ENCODE peak calls at places on chromosomes 13 and 19, in six cellular contexts. Q is heart right ventricle, V is small intestine, Z is brain microvascular endothelial cell, U is mesendoderm, J is adrenal gland. Y is an unnamed sample. For H3K36me3, the result is how much of the 10 kb centered on the place peaks cover.

GRCh38 chr19:29366757-29367156 is 153.8 kb upstream of the UQCRFS1 start:
- DNase-seq in U (no peak), Z (no peak), Q (no peak), V (no peak), J (no peak), Y (no peak)

GRCh38 chr13:109331898-109332297 is 454.5 kb downstream of the IRS2 start:
- DNase-seq in V (peak), U (peak), Z (peak), Q (no peak), J (no peak), Y (peak)

GRCh38 chr19:35977446-35978222 is 17.4 kb upstream of the SDHAF1 start:
- DNase-seq in V (no peak), Z (no peak), J (no peak), U (peak), Q (no peak), Y (no peak)

GRCh38 chr13:46577656-46578589 is 25.0 kb downstream of the LRCH1 start:
- DNase-seq in V (no peak), J (no peak), Z (no peak), Q (no peak), U (no peak), Y (no peak)

GRCh38 chr13:24033527-24034302 is 126.8 kb upstream of the SPATA13 start:
- DNase-seq in Z (peak), J (no peak), V (no peak), U (no peak), Q (no peak), Y (no peak)

GRCh38 chr19:5645409-5645808 is 22.5 kb downstream of the SAFB start:
- DNase-seq in U (no peak), Z (no peak), J (no peak), Q (no peak), V (no peak), Y (no peak)

GRCh38 chr19:42032428-42032827 is 37.6 kb downstream of the GRIK5 start:
- DNase-seq in Q (no peak), J (no peak), V (peak), Z (no peak), U (peak), Y (no peak)

GRCh38 chr19:28881616-28882015 is 331.3 kb downstream of the UQCRFS1 start:
- DNase-seq in J (no peak), Z (no peak), U (no peak), Q (no peak), V (no peak), Y (no peak)

GRCh38 chr13:47175172-47175806 is 278.4 kb upstream of the HTR2A start:
- DNase-seq in Z (peak), J (no peak), Q (no peak), V (no peak), U (no peak), Y (no peak)

GRCh38 chr13:22076658-22077057 is 405.8 kb downstream of the FGF9 start:
- DNase-seq in V (peak), J (no peak), Q (no peak), Z (no peak), U (no peak), Y (no peak)

GRCh38 chr19:5534787-5535586 is 32.8 kb downstream of the TINCR start:
- DNase-seq in V (no peak), U (peak), J (no peak), Z (no peak), Q (no peak), Y (no peak)

GRCh38 chr13:59880468-59880867 is 283.3 kb downstream of the DIAPH3 start:
- DNase-seq in J (no peak), Z (no peak), V (no peak), U (no peak), Q (no peak), Y (no peak)

GRCh38 chr19:31530781-31531180 is 181.5 kb upstream of the TSHZ3 start:
- DNase-seq in U (no peak), Q (no peak), V (no peak), J (no peak), Z (no peak), Y (no peak)

GRCh38 chr13:111267205-111267604 is 53.2 kb upstream of the TEX29 start:
- DNase-seq in V (no peak), Z (no peak), J (no peak), U (no peak), Q (no peak), Y (no peak)

DNA sequence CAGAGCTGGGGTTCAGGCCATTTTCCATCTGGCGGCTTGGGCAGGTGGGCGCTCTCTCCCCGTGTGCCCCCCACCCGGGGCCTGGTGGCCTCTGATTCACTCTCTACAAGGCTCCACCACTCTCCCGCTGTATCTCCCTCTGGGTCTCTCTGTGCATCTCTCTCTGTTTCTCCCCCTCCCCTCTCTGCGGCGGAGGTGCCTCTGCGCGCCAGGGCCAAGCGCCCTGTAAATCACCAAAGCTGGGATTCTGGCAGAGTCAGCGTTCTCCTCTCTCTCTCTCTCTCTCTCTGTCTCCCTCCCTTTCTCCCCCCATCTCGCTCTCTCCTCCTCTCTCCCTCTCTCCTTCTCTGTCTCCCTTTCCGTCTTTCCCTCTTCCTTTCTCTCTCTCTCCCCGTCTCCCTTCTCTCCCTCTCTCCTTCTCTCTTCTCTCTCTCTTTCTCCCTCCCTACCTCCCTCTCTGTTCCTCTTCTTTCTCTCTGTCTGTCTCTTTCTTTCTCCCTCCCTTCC is 3.9 kb downstream of the NFIC start:
- DNase-seq in J (peak), U (no peak), Z (no peak), Q (no peak), V (no peak), Y (no peak)
- H3K4me3 ChIP-seq in J (peak), U (no peak), Z (peak), Q (peak), V (no peak), Y (no peak)

DNA sequence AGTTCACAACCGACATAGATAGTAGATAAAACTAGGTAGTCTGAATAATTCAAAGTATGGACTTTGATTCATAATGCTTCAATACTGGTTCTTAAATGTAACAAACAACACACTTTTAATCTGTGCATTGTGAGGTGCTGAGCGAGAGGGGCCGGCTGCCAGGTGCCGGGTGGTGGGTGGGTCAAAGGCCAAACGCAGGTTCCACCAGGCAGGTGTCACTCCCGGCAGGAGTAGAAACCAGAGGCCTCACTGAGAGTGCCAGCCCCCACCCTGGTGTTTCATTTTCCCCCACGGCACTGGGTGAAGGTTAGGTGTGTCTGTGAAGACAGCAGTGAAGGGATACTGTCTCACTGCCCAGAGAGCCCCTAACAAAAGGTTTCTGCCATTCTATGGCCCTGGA is 4.2 kb upstream of the TUBGCP3 start:
- DNase-seq in J (no peak), V (no peak), Z (no peak), U (no peak), Q (no peak), Y (no peak)
- H3K36me3 ChIP-seq in J (under half), V (under half), Z (under half), U (under half), Q (under half), Y (under half)

GRCh38 chr19:48512504-48513288 is 1.1 kb upstream of the LMTK3 start:
- DNase-seq in V (no peak), U (no peak), J (no peak), Q (no peak), Z (no peak), Y (no peak)

GRCh38 chr19:48513289-48514122 is 1.9 kb upstream of the LMTK3 start:
- DNase-seq in Q (peak), U (peak), Z (peak), J (peak), V (peak), Y (peak)

GRCh38 chr19:48511800-48512503 is at the start of gene LMTK3:
- DNase-seq in J (no peak), U (peak), Q (no peak), Z (no peak), V (no peak), Y (peak)

GRCh38 chr19:48516536-48516935 is 4.9 kb upstream of the LMTK3 start:
- DNase-seq in J (no peak), Q (no peak), Z (no peak), U (no peak), V (no peak), Y (no peak)

GRCh38 chr19:48514123-48514458 is 2.5 kb upstream of the LMTK3 start:
- DNase-seq in V (no peak), Z (no peak), U (no peak), Q (no peak), J (no peak), Y (no peak)
- H3K4me3 ChIP-seq in V (no peak), Z (no peak), U (no peak), Q (peak), J (peak), Y (no peak)

GRCh38 chr19:14648506-14648905 is 26.1 kb downstream of the ADGRE3 start:
- DNase-seq in U (no peak), Z (no peak), J (no peak), Q (no peak), V (no peak), Y (no peak)
- H3K36me3 ChIP-seq in U (under half), Z (under half), J (under half), Q (under half), V (under half), Y (under half)

GRCh38 chr13:48655291-48655690 is 1.6 kb downstream of the CYSLTR2 start:
- DNase-seq in U (no peak), J (no peak), Q (no peak), V (no peak), Z (no peak), Y (no peak)
- H3K4me3 ChIP-seq in U (no peak), J (no peak), Q (peak), V (no peak), Z (no peak), Y (no peak)

DNA sequence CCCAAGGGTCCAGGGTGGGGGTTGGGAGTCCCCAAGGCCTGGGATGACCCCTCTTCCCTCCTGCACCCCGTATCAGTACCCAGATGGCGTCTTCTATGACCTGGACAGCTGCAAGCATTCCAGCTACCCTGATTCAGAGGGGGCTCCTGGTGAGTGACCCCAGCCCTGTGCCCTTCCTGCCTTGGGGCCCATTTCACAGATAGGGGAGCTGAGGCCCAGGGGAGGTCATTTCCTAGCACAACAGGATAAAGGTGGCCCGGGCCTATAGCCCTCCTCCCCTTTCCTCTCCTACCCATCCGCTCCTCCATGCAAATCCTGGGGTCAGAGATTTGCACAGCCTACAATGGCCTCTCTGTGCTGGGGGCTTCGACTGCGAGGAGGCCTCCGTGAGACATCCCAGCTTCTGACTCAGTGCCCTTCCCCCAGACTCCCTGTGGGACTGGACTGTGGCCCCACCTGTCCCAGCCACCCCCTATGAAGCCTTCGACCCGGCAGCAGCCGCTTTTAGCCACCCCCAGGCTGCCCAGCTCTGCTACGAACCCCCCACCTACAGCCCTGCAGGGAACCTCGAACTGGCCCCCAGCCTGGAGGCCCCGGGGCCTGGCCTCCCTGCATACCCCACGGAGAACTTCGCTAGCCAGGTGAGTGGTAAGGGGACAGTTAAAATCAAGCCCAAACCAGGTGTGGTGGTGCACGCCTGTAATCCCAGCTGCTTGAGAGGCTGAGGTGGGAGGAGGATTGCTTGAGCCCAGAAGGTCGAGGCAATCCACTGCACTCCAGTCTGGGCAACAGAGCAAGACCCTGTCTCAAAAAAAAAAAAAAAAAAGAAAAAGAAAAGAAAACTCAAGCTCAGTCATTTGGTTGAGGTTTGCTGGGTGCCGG is 3.9 kb downstream of the SPIB start:
- DNase-seq in U (no peak), Z (no peak), Q (no peak), J (no peak), V (no peak), Y (no peak)
- H3K36me3 ChIP-seq in U (under half), Z (under half), Q (under half), J (under half), V (under half), Y (under half)

DNA sequence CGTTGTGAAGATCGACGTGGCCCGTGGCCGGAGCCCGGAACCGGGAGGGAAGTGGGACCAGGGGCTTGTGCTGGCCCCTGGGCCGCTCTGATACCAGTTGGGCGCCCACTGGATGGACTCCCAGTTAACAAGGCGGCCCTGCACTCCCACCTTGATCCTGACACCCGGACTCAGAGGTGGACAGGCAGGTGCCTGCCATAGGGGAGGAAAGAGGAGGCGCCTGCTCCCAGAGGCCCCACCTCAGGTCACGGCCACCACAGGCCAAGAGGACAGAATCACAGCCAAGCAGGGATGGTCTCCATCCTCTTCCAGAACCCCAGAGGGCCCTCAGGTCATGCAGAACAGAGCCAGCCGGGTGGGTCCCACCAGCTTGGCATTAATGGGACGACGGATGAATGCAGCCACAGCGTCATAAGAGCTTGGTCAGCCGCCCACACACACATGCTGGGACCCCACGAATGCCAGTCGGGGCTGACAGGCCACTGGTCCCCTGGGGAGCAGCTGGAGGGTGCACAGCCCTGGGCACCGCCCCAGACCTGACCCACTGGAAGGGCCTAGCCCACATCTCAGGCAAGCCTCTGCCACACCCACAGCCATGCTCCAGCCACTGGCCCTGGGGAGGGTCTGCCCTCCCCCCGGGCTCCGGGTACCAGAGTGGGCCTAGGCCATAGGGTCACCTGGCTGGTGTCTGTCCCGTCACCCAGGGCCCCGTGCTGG is 9.6 kb upstream of the KLF16 start:
- DNase-seq in V (no peak), U (no peak), J (peak), Z (no peak), Q (no peak), Y (no peak)
- H3K4me3 ChIP-seq in V (no peak), U (no peak), J (peak), Z (no peak), Q (peak), Y (no peak)

DNA sequence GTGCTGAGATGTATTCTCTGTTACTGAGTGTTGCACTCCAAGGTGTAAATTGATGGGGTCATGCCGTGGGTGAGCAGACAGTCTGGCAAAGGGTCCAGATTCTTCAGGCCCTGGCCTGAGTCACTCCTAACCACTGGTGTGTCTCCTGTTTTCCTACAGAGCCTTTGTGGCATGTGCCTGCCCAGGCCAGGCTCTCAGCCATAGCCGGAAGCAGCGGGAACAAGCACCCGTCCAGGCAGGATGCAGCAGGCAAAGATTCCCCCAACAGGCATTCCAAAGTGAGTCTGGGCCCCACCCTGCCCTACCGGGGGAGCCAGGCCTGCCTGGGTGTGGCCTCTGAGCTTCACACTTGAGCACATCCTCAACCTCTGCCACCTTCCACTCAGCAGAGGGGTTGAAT is 61.9 kb downstream of the DPF1 start:
- DNase-seq in V (no peak), Z (no peak), U (no peak), J (no peak), Q (no peak), Y (no peak)
- H3K36me3 ChIP-seq in V (under half), Z (half or more), U (under half), J (under half), Q (under half), Y (under half)

Y was measured in cardiac muscle cell.